ENCODE peak calls at places on chromosomes 2 and 18, in four cellular contexts. C, O, I and Z are unnamed samples.
A peak's percentile ranks its signal among the peaks of the same experiment; 100 is the strongest.

GRCh38 chr2:226515344-226516055 is 284.1 kb downstream of the IRS1 start:
- DNase-seq in I (peak; percentile 26), C (peak; percentile 29), O (no peak), Z (no peak)

GRCh38 chr2:224934542-224935188 is 107.6 kb downstream of the DOCK10 start:
- DNase-seq in I (peak; percentile 50), O (no peak), C (no peak), Z (no peak)

GRCh38 chr2:70046534-70046933 is 40.7 kb upstream of the PCBP1 start:
- DNase-seq in I (no peak), C (no peak), O (no peak), Z (no peak)

GRCh38 chr2:160140001-160140400 is 60.1 kb downstream of the ITGB6 start:
- DNase-seq in I (no peak), C (no peak), O (no peak), Z (no peak)

GRCh38 chr2:12948963-12949353 is 232.2 kb downstream of the TRIB2 start:
- DNase-seq in C (no peak), I (no peak), O (no peak), Z (peak; percentile 31)

GRCh38 chr2:142755191-142755590 is 122.3 kb upstream of the KYNU start:
- DNase-seq in O (no peak), C (no peak), I (peak; percentile 36), Z (no peak)

GRCh38 chr2:205748660-205749059 is 66.4 kb downstream of the NRP2 start:
- DNase-seq in C (no peak), O (peak; percentile 66), I (peak; percentile 70), Z (no peak)

GRCh38 chr18:48963555-48964480 is 13.1 kb upstream of the SMAD7 start:
- DNase-seq in O (no peak), C (no peak), I (no peak), Z (no peak)

GRCh38 chr18:13611058-13611615 is 115.2 kb downstream of the FAM210A start:
- DNase-seq in I (peak; percentile 35), O (no peak), C (no peak), Z (peak; percentile 62)

GRCh38 chr2:36433311-36434217 is 78.0 kb downstream of the CRIM1 start:
- DNase-seq in I (peak; percentile 66), O (no peak), C (no peak), Z (no peak)

GRCh38 chr2:71498261-71498701 is 44.9 kb downstream of the DYSF start:
- DNase-seq in I (peak; percentile 97), O (peak; percentile 72), C (peak; percentile 59), Z (no peak)

GRCh38 chr2:201664334-201664733 is 21.0 kb upstream of the TMEM237 start:
- DNase-seq in I (no peak), O (no peak), C (no peak), Z (no peak)

GRCh38 chr2:201668402-201668801 is 25.1 kb upstream of the TMEM237 start:
- DNase-seq in I (no peak), C (no peak), O (no peak), Z (no peak)

GRCh38 chr2:201669865-201670264 is 26.6 kb upstream of the TMEM237 start:
- DNase-seq in I (no peak), O (no peak), C (no peak), Z (no peak)

GRCh38 chr2:201661366-201661765 is 18.1 kb upstream of the TMEM237 start:
- DNase-seq in O (no peak), I (no peak), C (no peak), Z (no peak)

GRCh38 chr2:201665420-201666158 is 22.3 kb upstream of the TMEM237 start:
- DNase-seq in O (no peak), C (no peak), I (no peak), Z (no peak)
- TF ChIP-seq CTCF in O (no peak), C (peak; percentile 15), I (no peak), Z (no peak)

DNA sequence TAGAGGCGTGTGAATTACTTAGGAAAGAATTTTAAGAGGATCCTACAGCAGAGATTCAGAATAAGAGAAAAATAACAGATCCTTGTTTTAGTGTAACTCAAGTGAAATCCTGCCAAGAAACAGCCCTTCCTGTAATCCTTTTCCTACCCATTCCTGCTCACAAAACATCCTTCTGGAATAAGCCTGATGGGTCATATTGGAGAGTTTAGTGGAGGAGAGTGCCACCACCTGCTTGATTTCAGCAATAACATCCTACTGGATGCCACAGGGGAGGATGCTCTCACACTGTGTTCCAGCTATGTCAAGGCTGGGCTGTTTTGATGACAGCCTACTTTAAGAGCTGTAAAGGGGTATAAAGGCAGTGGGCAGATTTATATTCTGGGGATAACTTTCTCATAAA is 54.8 kb upstream of the CCDC178 start:
- DNase-seq in I (peak; percentile 49), C (no peak), O (peak; percentile 28), Z (no peak)
- TF ChIP-seq CTCF in I (peak; percentile 65), C (no peak), O (peak; percentile 26), Z (peak; percentile 51)

DNA sequence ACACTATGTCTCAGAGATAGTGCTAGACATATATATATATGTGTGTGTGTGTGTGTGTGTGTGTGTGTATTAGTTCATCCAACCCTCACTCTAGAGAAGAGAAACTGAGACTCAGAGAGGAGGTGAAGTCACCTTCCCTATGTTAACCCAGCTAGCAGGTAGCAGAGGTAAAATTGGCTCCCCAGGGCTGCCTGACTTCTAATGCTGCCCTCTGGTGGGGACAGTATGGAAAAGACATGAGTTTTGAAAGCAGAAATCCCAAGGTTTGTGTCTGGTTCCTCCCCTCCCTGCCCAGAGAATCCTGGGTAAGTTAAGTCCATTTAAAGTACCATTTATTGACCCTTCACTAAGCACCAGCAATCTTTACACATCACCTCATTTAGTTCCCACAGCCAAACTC is 137.7 kb downstream of the THNSL2 start:
- DNase-seq in O (peak; percentile 59), C (no peak), I (no peak), Z (peak; percentile 30)
- TF ChIP-seq CTCF in O (no peak), C (peak; percentile 36), I (peak; percentile 19), Z (peak; percentile 53)

GRCh38 chr2:236691799-236692167 is 122.2 kb downstream of the ACKR3 start:
- DNase-seq in I (no peak), O (no peak), C (no peak), Z (peak; percentile 31)
- TF ChIP-seq CTCF in I (no peak), O (no peak), C (no peak), Z (no peak)

GRCh38 chr2:2226326-2226725 is 104.7 kb downstream of the MYT1L start:
- DNase-seq in C (no peak), I (no peak), O (no peak), Z (no peak)

GRCh38 chr2:2219984-2220383 is 111.1 kb downstream of the MYT1L start:
- DNase-seq in C (no peak), O (no peak), I (no peak), Z (no peak)

DNA sequence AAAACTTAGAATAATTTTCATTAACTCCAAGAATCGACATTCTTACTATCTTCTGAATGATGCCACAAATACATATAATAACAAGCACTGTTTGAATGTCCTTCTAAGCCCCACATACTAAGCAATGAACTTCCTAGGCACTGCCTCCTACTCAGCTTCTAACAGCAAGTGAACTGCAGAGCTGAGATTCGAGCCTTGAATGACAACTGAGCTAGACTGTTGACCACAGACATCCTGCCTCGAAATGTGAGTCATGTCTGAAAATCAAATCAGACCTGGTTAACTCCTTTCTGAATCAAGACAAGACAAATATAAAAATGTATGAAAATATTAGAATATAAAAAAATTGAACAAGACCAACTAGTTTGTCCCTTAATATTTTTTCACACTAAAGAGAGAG is 108.1 kb downstream of the MYT1L start:
- DNase-seq in C (no peak), I (peak; percentile 34), O (no peak), Z (no peak)
- TF ChIP-seq CTCF in C (no peak), I (no peak), O (no peak), Z (no peak)

DNA sequence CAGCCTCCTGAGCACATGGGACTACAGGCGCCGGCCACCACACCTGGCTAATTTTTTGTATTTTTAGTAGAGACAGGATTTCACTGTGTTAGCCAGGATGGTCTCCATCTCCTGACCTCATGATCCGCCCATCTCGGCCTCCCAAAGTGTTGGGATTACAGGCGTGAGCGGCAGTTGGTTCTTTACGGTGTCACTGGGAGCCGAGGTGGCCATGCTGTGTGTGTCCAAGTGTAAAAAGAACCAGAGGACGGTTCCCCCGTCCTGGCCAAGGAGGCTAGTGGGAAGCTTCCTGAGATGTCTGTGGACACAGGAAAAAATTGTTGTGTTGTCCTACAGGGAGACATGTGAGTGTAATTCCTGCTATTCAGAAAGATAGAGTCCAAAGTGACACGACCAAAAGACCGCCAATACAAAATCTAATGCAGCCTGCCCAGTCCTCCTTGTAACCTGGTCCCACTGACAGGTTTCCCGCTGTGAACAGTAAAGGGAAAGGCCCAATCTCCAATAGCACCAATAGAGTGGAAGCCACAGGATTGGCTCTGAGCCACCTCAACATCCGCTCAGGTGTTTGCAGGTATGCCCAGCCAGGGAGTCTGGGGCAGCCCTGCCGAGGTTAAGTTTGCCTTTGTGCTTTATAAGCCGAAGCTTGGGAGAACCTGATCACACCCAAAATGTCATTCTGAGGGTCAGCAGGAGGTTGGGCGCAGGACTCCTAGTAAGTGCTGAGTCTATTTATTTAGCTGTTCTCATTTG is 40.6 kb downstream of the NCK2 start:
- DNase-seq in C (no peak), I (no peak), O (no peak), Z (no peak)
- TF ChIP-seq CTCF in C (no peak), I (no peak), O (no peak), Z (no peak)

GRCh38 chr2:138185827-138186226 is 221.6 kb downstream of the HNMT start:
- DNase-seq in C (no peak), I (no peak), O (no peak), Z (no peak)
- TF ChIP-seq CTCF in C (no peak), I (no peak), O (no peak), Z (no peak)

DNA sequence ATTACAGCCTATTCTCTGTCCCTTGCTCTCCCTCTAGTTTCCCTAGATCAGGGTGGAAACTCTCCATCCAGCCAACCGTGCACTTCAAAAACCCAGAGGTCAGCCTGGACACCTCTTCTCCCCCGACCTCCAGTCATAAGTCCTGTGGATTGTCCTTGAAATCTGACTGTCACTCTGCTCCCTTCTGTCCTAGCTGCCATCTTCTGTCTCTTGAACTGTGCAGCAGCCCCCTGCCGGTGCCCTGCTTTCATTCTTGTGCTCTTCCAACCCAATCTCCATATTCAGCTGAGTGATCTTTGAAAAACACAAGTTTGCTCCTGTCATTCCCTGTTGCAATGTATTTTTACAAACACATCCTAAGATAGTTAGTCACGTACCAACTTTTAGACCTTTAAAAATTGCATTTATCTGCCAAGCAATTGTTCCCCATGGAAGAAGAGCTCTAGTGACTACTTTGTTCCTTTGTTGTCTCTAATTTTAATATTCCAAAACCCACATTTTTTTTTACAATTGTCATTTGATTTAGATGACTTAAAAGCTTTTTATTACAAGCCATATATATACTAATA is 254.3 kb downstream of the CAMKMT start:
- DNase-seq in O (no peak), C (no peak), I (no peak), Z (no peak)
- TF ChIP-seq CTCF in O (no peak), C (no peak), I (no peak), Z (no peak)